ENCODE peak calls at places on chromosomes 13 and 19, in ten cellular contexts. One of them, this sample, is unnamed.

GRCh38 chr19:10044390-10044789 is 31.1 kb downstream of the RDH8 start:
- DNase-seq in NCI-H2029 treated with DMSO at 0.1 percent for 48 hours: no peak
- DNase-seq in retinal pigment epithelial cell: no peak
- DNase-seq in activated CD8-positive, alpha-beta T cell treated with anti-CD3 and anti-CD28 coated beads, Interleukin-2, amount 10 ng/mL, durations not matched to agents 7 days and 5 days: no peak
- DNase-seq in stimulated activated CD8-positive, alpha-beta memory T cell treated with anti-CD3 and anti-CD28 coated beads, Interleukin-4, amount 100 ng/mL, for 1 hour: no peak
- DNase-seq in IMR-90: no peak
- DNase-seq in nephron progenitor cell: no peak
- DNase-seq in HEK293T: peak
- DNase-seq in COR-L47: no peak
- DNase-seq in fibroblast of the aortic adventitia: no peak
- DNase-seq in this sample: no peak

GRCh38 chr19:38842439-38843174 is 7.2 kb downstream of the HNRNPL start:
- DNase-seq in NCI-H2029 treated with DMSO at 0.1 percent for 48 hours: no peak
- DNase-seq in retinal pigment epithelial cell: no peak
- DNase-seq in activated CD8-positive, alpha-beta T cell treated with anti-CD3 and anti-CD28 coated beads, Interleukin-2, amount 10 ng/mL, durations not matched to agents 7 days and 5 days: peak
- DNase-seq in stimulated activated CD8-positive, alpha-beta memory T cell treated with anti-CD3 and anti-CD28 coated beads, Interleukin-4, amount 100 ng/mL, for 1 hour: peak
- DNase-seq in IMR-90: no peak
- DNase-seq in nephron progenitor cell: no peak
- DNase-seq in HEK293T: no peak
- DNase-seq in COR-L47: no peak
- DNase-seq in fibroblast of the aortic adventitia: no peak
- DNase-seq in this sample: peak

GRCh38 chr19:48310227-48310626 is 15.1 kb upstream of the EMP3 start:
- DNase-seq in NCI-H2029 treated with DMSO at 0.1 percent for 48 hours: no peak
- DNase-seq in retinal pigment epithelial cell: no peak
- DNase-seq in activated CD8-positive, alpha-beta T cell treated with anti-CD3 and anti-CD28 coated beads, Interleukin-2, amount 10 ng/mL, durations not matched to agents 7 days and 5 days: no peak
- DNase-seq in stimulated activated CD8-positive, alpha-beta memory T cell treated with anti-CD3 and anti-CD28 coated beads, Interleukin-4, amount 100 ng/mL, for 1 hour: no peak
- DNase-seq in IMR-90: no peak
- DNase-seq in nephron progenitor cell: no peak
- DNase-seq in HEK293T: no peak
- DNase-seq in COR-L47: no peak
- DNase-seq in fibroblast of the aortic adventitia: no peak
- DNase-seq in this sample: no peak

GRCh38 chr13:24540236-24541126 is 27.9 kb upstream of the PARP4 start:
- DNase-seq in NCI-H2029 treated with DMSO at 0.1 percent for 48 hours: no peak
- DNase-seq in retinal pigment epithelial cell: no peak
- DNase-seq in activated CD8-positive, alpha-beta T cell treated with anti-CD3 and anti-CD28 coated beads, Interleukin-2, amount 10 ng/mL, durations not matched to agents 7 days and 5 days: no peak
- DNase-seq in stimulated activated CD8-positive, alpha-beta memory T cell treated with anti-CD3 and anti-CD28 coated beads, Interleukin-4, amount 100 ng/mL, for 1 hour: no peak
- DNase-seq in IMR-90: no peak
- DNase-seq in nephron progenitor cell: peak
- DNase-seq in HEK293T: peak
- DNase-seq in COR-L47: no peak
- DNase-seq in fibroblast of the aortic adventitia: no peak
- DNase-seq in this sample: no peak

GRCh38 chr19:55066107-55066709 is 3.3 kb upstream of the RDH13 start:
- DNase-seq in NCI-H2029 treated with DMSO at 0.1 percent for 48 hours: no peak
- DNase-seq in retinal pigment epithelial cell: no peak
- DNase-seq in activated CD8-positive, alpha-beta T cell treated with anti-CD3 and anti-CD28 coated beads, Interleukin-2, amount 10 ng/mL, durations not matched to agents 7 days and 5 days: peak
- DNase-seq in stimulated activated CD8-positive, alpha-beta memory T cell treated with anti-CD3 and anti-CD28 coated beads, Interleukin-4, amount 100 ng/mL, for 1 hour: no peak
- DNase-seq in IMR-90: no peak
- DNase-seq in nephron progenitor cell: peak
- DNase-seq in HEK293T: no peak
- DNase-seq in COR-L47: no peak
- DNase-seq in fibroblast of the aortic adventitia: no peak
- DNase-seq in this sample: no peak

GRCh38 chr19:19193926-19194325 is 1.9 kb downstream of the RFXANK start:
- DNase-seq in NCI-H2029 treated with DMSO at 0.1 percent for 48 hours: no peak
- DNase-seq in retinal pigment epithelial cell: no peak
- DNase-seq in activated CD8-positive, alpha-beta T cell treated with anti-CD3 and anti-CD28 coated beads, Interleukin-2, amount 10 ng/mL, durations not matched to agents 7 days and 5 days: no peak
- DNase-seq in stimulated activated CD8-positive, alpha-beta memory T cell treated with anti-CD3 and anti-CD28 coated beads, Interleukin-4, amount 100 ng/mL, for 1 hour: no peak
- DNase-seq in IMR-90: no peak
- DNase-seq in nephron progenitor cell: no peak
- DNase-seq in HEK293T: no peak
- DNase-seq in COR-L47: no peak
- DNase-seq in fibroblast of the aortic adventitia: no peak
- DNase-seq in this sample: no peak

GRCh38 chr19:35717665-35718344 is at the start of gene KMT2B:
- DNase-seq in NCI-H2029 treated with DMSO at 0.1 percent for 48 hours: no peak
- DNase-seq in retinal pigment epithelial cell: no peak
- DNase-seq in activated CD8-positive, alpha-beta T cell treated with anti-CD3 and anti-CD28 coated beads, Interleukin-2, amount 10 ng/mL, durations not matched to agents 7 days and 5 days: no peak
- DNase-seq in stimulated activated CD8-positive, alpha-beta memory T cell treated with anti-CD3 and anti-CD28 coated beads, Interleukin-4, amount 100 ng/mL, for 1 hour: no peak
- DNase-seq in IMR-90: no peak
- DNase-seq in nephron progenitor cell: peak
- DNase-seq in HEK293T: peak
- DNase-seq in COR-L47: peak
- DNase-seq in fibroblast of the aortic adventitia: no peak
- DNase-seq in this sample: no peak

GRCh38 chr13:94849254-94849653 is 136.9 kb upstream of the SOX21 start:
- DNase-seq in NCI-H2029 treated with DMSO at 0.1 percent for 48 hours: no peak
- DNase-seq in retinal pigment epithelial cell: no peak
- DNase-seq in activated CD8-positive, alpha-beta T cell treated with anti-CD3 and anti-CD28 coated beads, Interleukin-2, amount 10 ng/mL, durations not matched to agents 7 days and 5 days: no peak
- DNase-seq in stimulated activated CD8-positive, alpha-beta memory T cell treated with anti-CD3 and anti-CD28 coated beads, Interleukin-4, amount 100 ng/mL, for 1 hour: no peak
- DNase-seq in IMR-90: no peak
- DNase-seq in nephron progenitor cell: no peak
- DNase-seq in HEK293T: no peak
- DNase-seq in COR-L47: no peak
- DNase-seq in fibroblast of the aortic adventitia: no peak
- DNase-seq in this sample: no peak

GRCh38 chr13:75250526-75251183 is 231.3 kb downstream of the TBC1D4 start:
- DNase-seq in NCI-H2029 treated with DMSO at 0.1 percent for 48 hours: no peak
- DNase-seq in retinal pigment epithelial cell: peak
- DNase-seq in activated CD8-positive, alpha-beta T cell treated with anti-CD3 and anti-CD28 coated beads, Interleukin-2, amount 10 ng/mL, durations not matched to agents 7 days and 5 days: no peak
- DNase-seq in stimulated activated CD8-positive, alpha-beta memory T cell treated with anti-CD3 and anti-CD28 coated beads, Interleukin-4, amount 100 ng/mL, for 1 hour: no peak
- DNase-seq in IMR-90: peak
- DNase-seq in nephron progenitor cell: no peak
- DNase-seq in HEK293T: no peak
- DNase-seq in COR-L47: no peak
- DNase-seq in fibroblast of the aortic adventitia: peak
- DNase-seq in this sample: no peak

GRCh38 chr13:37546087-37546486 is 52.5 kb downstream of the POSTN start:
- DNase-seq in NCI-H2029 treated with DMSO at 0.1 percent for 48 hours: no peak
- DNase-seq in retinal pigment epithelial cell: no peak
- DNase-seq in activated CD8-positive, alpha-beta T cell treated with anti-CD3 and anti-CD28 coated beads, Interleukin-2, amount 10 ng/mL, durations not matched to agents 7 days and 5 days: no peak
- DNase-seq in stimulated activated CD8-positive, alpha-beta memory T cell treated with anti-CD3 and anti-CD28 coated beads, Interleukin-4, amount 100 ng/mL, for 1 hour: no peak
- DNase-seq in IMR-90: no peak
- DNase-seq in nephron progenitor cell: no peak
- DNase-seq in HEK293T: no peak
- DNase-seq in COR-L47: no peak
- DNase-seq in fibroblast of the aortic adventitia: no peak
- DNase-seq in this sample: no peak

GRCh38 chr13:29284726-29285125 is 310.8 kb downstream of the SLC7A1 start:
- DNase-seq in NCI-H2029 treated with DMSO at 0.1 percent for 48 hours: no peak
- DNase-seq in retinal pigment epithelial cell: no peak
- DNase-seq in activated CD8-positive, alpha-beta T cell treated with anti-CD3 and anti-CD28 coated beads, Interleukin-2, amount 10 ng/mL, durations not matched to agents 7 days and 5 days: no peak
- DNase-seq in stimulated activated CD8-positive, alpha-beta memory T cell treated with anti-CD3 and anti-CD28 coated beads, Interleukin-4, amount 100 ng/mL, for 1 hour: no peak
- DNase-seq in IMR-90: no peak
- DNase-seq in nephron progenitor cell: no peak
- DNase-seq in HEK293T: no peak
- DNase-seq in COR-L47: no peak
- DNase-seq in fibroblast of the aortic adventitia: no peak
- DNase-seq in this sample: no peak

GRCh38 chr13:24032252-24032651 is 128.3 kb upstream of the SPATA13 start:
- DNase-seq in NCI-H2029 treated with DMSO at 0.1 percent for 48 hours: no peak
- DNase-seq in retinal pigment epithelial cell: peak
- DNase-seq in activated CD8-positive, alpha-beta T cell treated with anti-CD3 and anti-CD28 coated beads, Interleukin-2, amount 10 ng/mL, durations not matched to agents 7 days and 5 days: no peak
- DNase-seq in stimulated activated CD8-positive, alpha-beta memory T cell treated with anti-CD3 and anti-CD28 coated beads, Interleukin-4, amount 100 ng/mL, for 1 hour: no peak
- DNase-seq in IMR-90: peak
- DNase-seq in nephron progenitor cell: no peak
- DNase-seq in HEK293T: no peak
- DNase-seq in COR-L47: no peak
- DNase-seq in fibroblast of the aortic adventitia: peak
- DNase-seq in this sample: no peak

GRCh38 chr19:2089001-2089711 is 7.0 kb downstream of the MOB3A start:
- DNase-seq in NCI-H2029 treated with DMSO at 0.1 percent for 48 hours: no peak
- DNase-seq in retinal pigment epithelial cell: no peak
- DNase-seq in activated CD8-positive, alpha-beta T cell treated with anti-CD3 and anti-CD28 coated beads, Interleukin-2, amount 10 ng/mL, durations not matched to agents 7 days and 5 days: peak
- DNase-seq in stimulated activated CD8-positive, alpha-beta memory T cell treated with anti-CD3 and anti-CD28 coated beads, Interleukin-4, amount 100 ng/mL, for 1 hour: no peak
- DNase-seq in IMR-90: peak
- DNase-seq in nephron progenitor cell: no peak
- DNase-seq in HEK293T: no peak
- DNase-seq in COR-L47: no peak
- DNase-seq in fibroblast of the aortic adventitia: no peak
- DNase-seq in this sample: peak

GRCh38 chr19:34291235-34291634 is 36.9 kb downstream of the GARRE1 start:
- DNase-seq in NCI-H2029 treated with DMSO at 0.1 percent for 48 hours: no peak
- DNase-seq in retinal pigment epithelial cell: no peak
- DNase-seq in activated CD8-positive, alpha-beta T cell treated with anti-CD3 and anti-CD28 coated beads, Interleukin-2, amount 10 ng/mL, durations not matched to agents 7 days and 5 days: no peak
- DNase-seq in stimulated activated CD8-positive, alpha-beta memory T cell treated with anti-CD3 and anti-CD28 coated beads, Interleukin-4, amount 100 ng/mL, for 1 hour: no peak
- DNase-seq in IMR-90: no peak
- DNase-seq in nephron progenitor cell: no peak
- DNase-seq in HEK293T: no peak
- DNase-seq in COR-L47: no peak
- DNase-seq in fibroblast of the aortic adventitia: no peak
- DNase-seq in this sample: no peak

GRCh38 chr19:18543814-18544475 is 572 bp upstream of the FKBP8 start:
- DNase-seq in NCI-H2029 treated with DMSO at 0.1 percent for 48 hours: peak
- DNase-seq in retinal pigment epithelial cell: no peak
- DNase-seq in activated CD8-positive, alpha-beta T cell treated with anti-CD3 and anti-CD28 coated beads, Interleukin-2, amount 10 ng/mL, durations not matched to agents 7 days and 5 days: peak
- DNase-seq in stimulated activated CD8-positive, alpha-beta memory T cell treated with anti-CD3 and anti-CD28 coated beads, Interleukin-4, amount 100 ng/mL, for 1 hour: peak
- DNase-seq in IMR-90: peak
- DNase-seq in nephron progenitor cell: no peak
- DNase-seq in HEK293T: peak
- DNase-seq in COR-L47: peak
- DNase-seq in fibroblast of the aortic adventitia: peak
- DNase-seq in this sample: peak

GRCh38 chr19:53915000-53915399 is 5.9 kb downstream of the CACNG7 start:
- DNase-seq in NCI-H2029 treated with DMSO at 0.1 percent for 48 hours: no peak
- DNase-seq in retinal pigment epithelial cell: no peak
- DNase-seq in activated CD8-positive, alpha-beta T cell treated with anti-CD3 and anti-CD28 coated beads, Interleukin-2, amount 10 ng/mL, durations not matched to agents 7 days and 5 days: no peak
- DNase-seq in stimulated activated CD8-positive, alpha-beta memory T cell treated with anti-CD3 and anti-CD28 coated beads, Interleukin-4, amount 100 ng/mL, for 1 hour: no peak
- DNase-seq in IMR-90: no peak
- DNase-seq in nephron progenitor cell: peak
- DNase-seq in HEK293T: peak
- DNase-seq in COR-L47: no peak
- DNase-seq in fibroblast of the aortic adventitia: no peak
- DNase-seq in this sample: no peak

GRCh38 chr19:55476100-55476775 is at the start of gene ZNF628:
- DNase-seq in NCI-H2029 treated with DMSO at 0.1 percent for 48 hours: peak
- DNase-seq in retinal pigment epithelial cell: peak
- DNase-seq in activated CD8-positive, alpha-beta T cell treated with anti-CD3 and anti-CD28 coated beads, Interleukin-2, amount 10 ng/mL, durations not matched to agents 7 days and 5 days: peak
- DNase-seq in stimulated activated CD8-positive, alpha-beta memory T cell treated with anti-CD3 and anti-CD28 coated beads, Interleukin-4, amount 100 ng/mL, for 1 hour: peak
- DNase-seq in IMR-90: peak
- DNase-seq in nephron progenitor cell: peak
- DNase-seq in HEK293T: peak
- DNase-seq in COR-L47: peak
- DNase-seq in fibroblast of the aortic adventitia: peak
- DNase-seq in this sample: peak

GRCh38 chr19:10109528-10109927 is 2.0 kb upstream of the P2RY11 start:
- DNase-seq in NCI-H2029 treated with DMSO at 0.1 percent for 48 hours: no peak
- DNase-seq in retinal pigment epithelial cell: no peak
- DNase-seq in activated CD8-positive, alpha-beta T cell treated with anti-CD3 and anti-CD28 coated beads, Interleukin-2, amount 10 ng/mL, durations not matched to agents 7 days and 5 days: no peak
- DNase-seq in stimulated activated CD8-positive, alpha-beta memory T cell treated with anti-CD3 and anti-CD28 coated beads, Interleukin-4, amount 100 ng/mL, for 1 hour: no peak
- DNase-seq in IMR-90: no peak
- DNase-seq in nephron progenitor cell: no peak
- DNase-seq in HEK293T: no peak
- DNase-seq in COR-L47: no peak
- DNase-seq in fibroblast of the aortic adventitia: no peak
- DNase-seq in this sample: no peak

GRCh38 chr13:110422913-110423688 is 116.0 kb downstream of the COL4A2 start:
- DNase-seq in NCI-H2029 treated with DMSO at 0.1 percent for 48 hours: no peak
- DNase-seq in retinal pigment epithelial cell: no peak
- DNase-seq in activated CD8-positive, alpha-beta T cell treated with anti-CD3 and anti-CD28 coated beads, Interleukin-2, amount 10 ng/mL, durations not matched to agents 7 days and 5 days: no peak
- DNase-seq in stimulated activated CD8-positive, alpha-beta memory T cell treated with anti-CD3 and anti-CD28 coated beads, Interleukin-4, amount 100 ng/mL, for 1 hour: no peak
- DNase-seq in IMR-90: no peak
- DNase-seq in nephron progenitor cell: no peak
- DNase-seq in HEK293T: no peak
- DNase-seq in COR-L47: no peak
- DNase-seq in fibroblast of the aortic adventitia: peak
- DNase-seq in this sample: no peak

GRCh38 chr13:53342623-53343022 is 314.0 kb downstream of the OLFM4 start:
- DNase-seq in NCI-H2029 treated with DMSO at 0.1 percent for 48 hours: no peak
- DNase-seq in retinal pigment epithelial cell: no peak
- DNase-seq in activated CD8-positive, alpha-beta T cell treated with anti-CD3 and anti-CD28 coated beads, Interleukin-2, amount 10 ng/mL, durations not matched to agents 7 days and 5 days: no peak
- DNase-seq in stimulated activated CD8-positive, alpha-beta memory T cell treated with anti-CD3 and anti-CD28 coated beads, Interleukin-4, amount 100 ng/mL, for 1 hour: no peak
- DNase-seq in IMR-90: no peak
- DNase-seq in nephron progenitor cell: no peak
- DNase-seq in HEK293T: no peak
- DNase-seq in COR-L47: no peak
- DNase-seq in fibroblast of the aortic adventitia: no peak
- DNase-seq in this sample: no peak

GRCh38 chr13:111536239-111536638 is 215.8 kb downstream of the TEX29 start:
- DNase-seq in NCI-H2029 treated with DMSO at 0.1 percent for 48 hours: no peak
- DNase-seq in retinal pigment epithelial cell: no peak
- DNase-seq in activated CD8-positive, alpha-beta T cell treated with anti-CD3 and anti-CD28 coated beads, Interleukin-2, amount 10 ng/mL, durations not matched to agents 7 days and 5 days: no peak
- DNase-seq in stimulated activated CD8-positive, alpha-beta memory T cell treated with anti-CD3 and anti-CD28 coated beads, Interleukin-4, amount 100 ng/mL, for 1 hour: no peak
- DNase-seq in IMR-90: no peak
- DNase-seq in nephron progenitor cell: no peak
- DNase-seq in HEK293T: no peak
- DNase-seq in COR-L47: no peak
- DNase-seq in fibroblast of the aortic adventitia: no peak
- DNase-seq in this sample: no peak

GRCh38 chr13:75307370-75307984 is 174.5 kb downstream of the TBC1D4 start:
- DNase-seq in NCI-H2029 treated with DMSO at 0.1 percent for 48 hours: no peak
- DNase-seq in retinal pigment epithelial cell: no peak
- DNase-seq in activated CD8-positive, alpha-beta T cell treated with anti-CD3 and anti-CD28 coated beads, Interleukin-2, amount 10 ng/mL, durations not matched to agents 7 days and 5 days: no peak
- DNase-seq in stimulated activated CD8-positive, alpha-beta memory T cell treated with anti-CD3 and anti-CD28 coated beads, Interleukin-4, amount 100 ng/mL, for 1 hour: no peak
- DNase-seq in IMR-90: peak
- DNase-seq in nephron progenitor cell: no peak
- DNase-seq in HEK293T: no peak
- DNase-seq in COR-L47: no peak
- DNase-seq in fibroblast of the aortic adventitia: no peak
- DNase-seq in this sample: no peak

GRCh38 chr13:31408927-31409326 is 209.2 kb downstream of the B3GLCT start:
- DNase-seq in NCI-H2029 treated with DMSO at 0.1 percent for 48 hours: no peak
- DNase-seq in retinal pigment epithelial cell: no peak
- DNase-seq in activated CD8-positive, alpha-beta T cell treated with anti-CD3 and anti-CD28 coated beads, Interleukin-2, amount 10 ng/mL, durations not matched to agents 7 days and 5 days: no peak
- DNase-seq in stimulated activated CD8-positive, alpha-beta memory T cell treated with anti-CD3 and anti-CD28 coated beads, Interleukin-4, amount 100 ng/mL, for 1 hour: no peak
- DNase-seq in IMR-90: no peak
- DNase-seq in nephron progenitor cell: no peak
- DNase-seq in HEK293T: no peak
- DNase-seq in COR-L47: no peak
- DNase-seq in fibroblast of the aortic adventitia: no peak
- DNase-seq in this sample: no peak

GRCh38 chr13:113759525-113760137 is 605 bp downstream of the TMEM255B start:
- DNase-seq in NCI-H2029 treated with DMSO at 0.1 percent for 48 hours: no peak
- DNase-seq in retinal pigment epithelial cell: no peak
- DNase-seq in activated CD8-positive, alpha-beta T cell treated with anti-CD3 and anti-CD28 coated beads, Interleukin-2, amount 10 ng/mL, durations not matched to agents 7 days and 5 days: no peak
- DNase-seq in stimulated activated CD8-positive, alpha-beta memory T cell treated with anti-CD3 and anti-CD28 coated beads, Interleukin-4, amount 100 ng/mL, for 1 hour: no peak
- DNase-seq in IMR-90: peak
- DNase-seq in nephron progenitor cell: peak
- DNase-seq in HEK293T: peak
- DNase-seq in COR-L47: no peak
- DNase-seq in fibroblast of the aortic adventitia: peak
- DNase-seq in this sample: no peak

GRCh38 chr19:40241809-40242384 is 15.4 kb upstream of the CCNP start:
- DNase-seq in NCI-H2029 treated with DMSO at 0.1 percent for 48 hours: no peak
- DNase-seq in retinal pigment epithelial cell: no peak
- DNase-seq in activated CD8-positive, alpha-beta T cell treated with anti-CD3 and anti-CD28 coated beads, Interleukin-2, amount 10 ng/mL, durations not matched to agents 7 days and 5 days: no peak
- DNase-seq in stimulated activated CD8-positive, alpha-beta memory T cell treated with anti-CD3 and anti-CD28 coated beads, Interleukin-4, amount 100 ng/mL, for 1 hour: no peak
- DNase-seq in IMR-90: no peak
- DNase-seq in nephron progenitor cell: no peak
- DNase-seq in HEK293T: no peak
- DNase-seq in COR-L47: no peak
- DNase-seq in fibroblast of the aortic adventitia: peak
- DNase-seq in this sample: no peak

GRCh38 chr19:55536951-55537740 is at the start of gene SBK2:
- DNase-seq in NCI-H2029 treated with DMSO at 0.1 percent for 48 hours: no peak
- DNase-seq in retinal pigment epithelial cell: no peak
- DNase-seq in activated CD8-positive, alpha-beta T cell treated with anti-CD3 and anti-CD28 coated beads, Interleukin-2, amount 10 ng/mL, durations not matched to agents 7 days and 5 days: no peak
- DNase-seq in stimulated activated CD8-positive, alpha-beta memory T cell treated with anti-CD3 and anti-CD28 coated beads, Interleukin-4, amount 100 ng/mL, for 1 hour: no peak
- DNase-seq in IMR-90: no peak
- DNase-seq in nephron progenitor cell: peak
- DNase-seq in HEK293T: peak
- DNase-seq in COR-L47: no peak
- DNase-seq in fibroblast of the aortic adventitia: no peak
- DNase-seq in this sample: no peak

GRCh38 chr19:43622956-43623355 is 3.5 kb upstream of the ZNF428 start:
- DNase-seq in NCI-H2029 treated with DMSO at 0.1 percent for 48 hours: no peak
- DNase-seq in retinal pigment epithelial cell: no peak
- DNase-seq in activated CD8-positive, alpha-beta T cell treated with anti-CD3 and anti-CD28 coated beads, Interleukin-2, amount 10 ng/mL, durations not matched to agents 7 days and 5 days: no peak
- DNase-seq in stimulated activated CD8-positive, alpha-beta memory T cell treated with anti-CD3 and anti-CD28 coated beads, Interleukin-4, amount 100 ng/mL, for 1 hour: no peak
- DNase-seq in IMR-90: no peak
- DNase-seq in nephron progenitor cell: no peak
- DNase-seq in HEK293T: no peak
- DNase-seq in COR-L47: no peak
- DNase-seq in fibroblast of the aortic adventitia: no peak
- DNase-seq in this sample: no peak

GRCh38 chr13:20716951-20717350 is 13.5 kb downstream of the IL17D start:
- DNase-seq in NCI-H2029 treated with DMSO at 0.1 percent for 48 hours: no peak
- DNase-seq in retinal pigment epithelial cell: no peak
- DNase-seq in activated CD8-positive, alpha-beta T cell treated with anti-CD3 and anti-CD28 coated beads, Interleukin-2, amount 10 ng/mL, durations not matched to agents 7 days and 5 days: no peak
- DNase-seq in stimulated activated CD8-positive, alpha-beta memory T cell treated with anti-CD3 and anti-CD28 coated beads, Interleukin-4, amount 100 ng/mL, for 1 hour: no peak
- DNase-seq in IMR-90: no peak
- DNase-seq in nephron progenitor cell: no peak
- DNase-seq in HEK293T: no peak
- DNase-seq in COR-L47: peak
- DNase-seq in fibroblast of the aortic adventitia: no peak
- DNase-seq in this sample: no peak

This sample was measured in activated CD8-positive, alpha-beta memory T cell treated with anti-CD3 and anti-CD28 coated beads, Interleukin-2, amount 10 ng/mL, durations not matched to agents 7 days and 5 days.